ENCODE peak calls at places on chromosomes 13 and 19, in six cellular contexts. L, K, F, P, R and J are unnamed samples.

GRCh38 chr13:60267498-60268202 is 103.9 kb upstream of the DIAPH3 start:
- DNase-seq in L (no peak), K (no peak), F (no peak), P (no peak), R (no peak), J (no peak)

GRCh38 chr13:44218501-44219240 is 155.0 kb upstream of the SERP2 start:
- DNase-seq in L (peak), K (peak), F (peak), P (peak), R (peak), J (peak)

GRCh38 chr19:6580313-6580712 is 10.6 kb downstream of the CD70 start:
- DNase-seq in L (no peak), K (no peak), F (no peak), P (no peak), R (no peak), J (no peak)

GRCh38 chr13:82356667-82357066 is 1525.6 kb downstream of the SLITRK1 start:
- DNase-seq in L (no peak), K (no peak), F (no peak), P (no peak), R (no peak), J (no peak)

GRCh38 chr13:112814905-112815585 is 125.2 kb downstream of the ATP11A start:
- DNase-seq in L (peak), K (no peak), F (peak), P (no peak), R (no peak), J (no peak)

GRCh38 chr13:105159794-105160193 is 1375.7 kb downstream of the EFNB2 start:
- DNase-seq in L (no peak), K (no peak), F (no peak), P (no peak), R (no peak), J (no peak)

GRCh38 chr13:23621316-23621645 is 51.1 kb downstream of the TNFRSF19 start:
- DNase-seq in L (no peak), K (no peak), F (no peak), P (no peak), R (no peak), J (no peak)

GRCh38 chr13:79097201-79097600 is 308.9 kb downstream of the RBM26 start:
- DNase-seq in L (no peak), K (no peak), F (no peak), P (no peak), R (no peak), J (no peak)

GRCh38 chr13:57003682-57004081 is 137.0 kb upstream of the PRR20A start:
- DNase-seq in L (no peak), K (no peak), F (no peak), P (no peak), R (no peak), J (no peak)
- TF ChIP-seq CTCF in L (no peak), K (no peak), F (no peak), P (no peak), R (no peak), J (no peak)

GRCh38 chr19:719081-719512 is 10.4 kb downstream of the PALM start:
- DNase-seq in L (peak), K (peak), F (peak), P (no peak), R (no peak), J (no peak)

GRCh38 chr19:720691-721160 is 12.0 kb downstream of the PALM start:
- DNase-seq in L (no peak), K (no peak), F (no peak), P (no peak), R (no peak), J (no peak)

GRCh38 chr19:718251-719024 is 9.7 kb downstream of the PALM start:
- DNase-seq in L (no peak), K (no peak), F (no peak), P (no peak), R (no peak), J (no peak)

GRCh38 chr19:722553-723101 is 13.9 kb downstream of the PALM start:
- DNase-seq in L (no peak), K (no peak), F (peak), P (no peak), R (no peak), J (no peak)

GRCh38 chr19:719636-720377 is 11.1 kb downstream of the PALM start:
- DNase-seq in L (no peak), K (no peak), F (no peak), P (no peak), R (no peak), J (no peak)
- TF ChIP-seq POLR2A in L (no peak), K (no peak), F (no peak), P (no peak), R (no peak), J (no peak)

GRCh38 chr19:3463039-3463958 is 17.0 kb downstream of the SMIM24 start:
- DNase-seq in L (no peak), K (no peak), F (no peak), P (no peak), R (no peak), J (no peak)
- H3K4me3 ChIP-seq in L (no peak), K (no peak), F (no peak), P (no peak), R (no peak), J (no peak)

GRCh38 chr19:50233308-50233910 is 30.0 kb downstream of the MYH14 start:
- DNase-seq in L (no peak), K (no peak), F (no peak), P (no peak), R (peak), J (no peak)

GRCh38 chr19:50232600-50232999 is 29.2 kb downstream of the MYH14 start:
- DNase-seq in L (no peak), K (no peak), F (no peak), P (no peak), R (no peak), J (no peak)

GRCh38 chr19:50231821-50232220 is 28.4 kb downstream of the MYH14 start:
- DNase-seq in L (no peak), K (no peak), F (no peak), P (no peak), R (no peak), J (no peak)

GRCh38 chr19:50226536-50226935 is 23.1 kb downstream of the MYH14 start:
- DNase-seq in L (no peak), K (no peak), F (no peak), P (no peak), R (no peak), J (no peak)

GRCh38 chr19:50230379-50231351 is 27.2 kb downstream of the MYH14 start:
- DNase-seq in L (no peak), K (no peak), F (peak), P (no peak), R (no peak), J (no peak)
- TF ChIP-seq CTCF in L (no peak), K (no peak), F (no peak), P (no peak), R (no peak), J (no peak)

GRCh38 chr13:41006951-41007350 is 12.2 kb downstream of the ELF1 start:
- DNase-seq in L (no peak), K (no peak), F (no peak), P (no peak), R (no peak), J (no peak)
- TF ChIP-seq POLR2A in L (no peak), K (no peak), F (no peak), P (no peak), R (no peak), J (no peak)

GRCh38 chr19:46926201-46927071 is 65.6 kb downstream of the ARHGAP35 start:
- DNase-seq in L (no peak), K (no peak), F (no peak), P (no peak), R (no peak), J (no peak)

GRCh38 chr19:46927106-46927505 is 66.3 kb downstream of the ARHGAP35 start:
- DNase-seq in L (no peak), K (no peak), F (no peak), P (no peak), R (no peak), J (no peak)

GRCh38 chr19:46928951-46929350 is 68.2 kb downstream of the ARHGAP35 start:
- DNase-seq in L (no peak), K (no peak), F (no peak), P (no peak), R (no peak), J (no peak)

GRCh38 chr19:46925548-46925950 is 64.8 kb downstream of the ARHGAP35 start:
- DNase-seq in L (no peak), K (no peak), F (no peak), P (peak), R (no peak), J (peak)

GRCh38 chr19:46927893-46928292 is 67.1 kb downstream of the ARHGAP35 start:
- DNase-seq in L (no peak), K (no peak), F (no peak), P (no peak), R (no peak), J (no peak)
- H3K4me3 ChIP-seq in L (no peak), K (no peak), F (no peak), P (no peak), R (no peak), J (no peak)

GRCh38 chr19:31257426-31258130 is 91.7 kb downstream of the TSHZ3 start:
- DNase-seq in L (no peak), K (no peak), F (no peak), P (no peak), R (no peak), J (no peak)

GRCh38 chr19:31255863-31256600 is 93.2 kb downstream of the TSHZ3 start:
- DNase-seq in L (no peak), K (no peak), F (no peak), P (no peak), R (no peak), J (peak)

GRCh38 chr19:31257025-31257424 is 92.2 kb downstream of the TSHZ3 start:
- DNase-seq in L (no peak), K (no peak), F (no peak), P (no peak), R (no peak), J (no peak)

GRCh38 chr19:31255174-31255862 is 93.9 kb downstream of the TSHZ3 start:
- DNase-seq in L (no peak), K (no peak), F (no peak), P (no peak), R (no peak), J (no peak)

GRCh38 chr19:31256601-31256990 is 92.6 kb downstream of the TSHZ3 start:
- DNase-seq in L (no peak), K (no peak), F (no peak), P (no peak), R (no peak), J (no peak)
- TF ChIP-seq CTCF in L (no peak), K (no peak), F (no peak), P (no peak), R (no peak), J (no peak)

DNA sequence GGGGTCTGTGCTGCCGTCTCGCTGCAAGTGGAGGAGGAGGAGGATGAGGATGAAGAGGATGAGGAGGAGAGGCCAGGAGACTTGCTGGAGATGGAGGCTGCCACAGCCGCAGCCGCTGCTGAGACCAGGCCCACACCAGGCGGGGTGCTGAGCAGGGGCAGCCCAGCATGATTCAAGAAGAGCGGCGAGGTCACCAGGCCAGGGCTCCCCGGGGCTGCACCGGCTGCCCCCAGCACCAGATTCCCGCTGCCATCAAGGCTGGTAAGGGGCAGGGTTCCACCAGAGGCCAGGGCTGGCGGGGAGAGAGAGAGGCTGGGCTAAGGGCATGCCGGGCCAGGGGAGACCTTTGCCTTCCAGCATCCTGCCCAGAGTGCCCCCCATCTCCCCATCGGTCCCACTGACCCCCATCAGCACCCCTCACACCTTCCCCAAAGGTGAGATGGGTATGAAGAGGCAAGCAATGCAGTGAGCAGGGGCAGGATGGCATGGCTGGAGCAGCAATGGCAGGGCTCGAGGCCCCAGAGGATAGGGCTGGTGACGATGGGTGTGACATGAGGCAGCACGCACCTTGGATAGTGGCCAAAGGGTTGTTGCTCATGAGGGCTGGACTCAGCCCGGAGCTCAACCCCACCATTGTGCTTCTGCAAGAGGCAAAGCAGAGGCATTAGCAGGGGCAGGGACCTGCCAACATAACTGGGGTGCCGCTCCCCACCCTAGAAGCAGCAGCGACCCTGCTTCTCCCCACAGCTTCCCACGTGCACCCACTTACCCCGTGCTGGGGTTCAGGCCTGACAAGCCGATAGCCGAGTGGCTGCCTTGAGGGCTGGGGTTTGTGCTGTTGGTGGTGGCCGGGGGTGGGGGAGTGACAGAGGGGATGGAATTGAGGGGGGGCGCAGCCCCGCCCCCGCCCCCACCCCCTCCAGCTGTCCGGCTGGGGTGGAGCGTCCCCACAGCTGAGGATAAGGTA is 15.6 kb downstream of the ZNF574 start:
- DNase-seq in L (no peak), K (no peak), F (no peak), P (no peak), R (no peak), J (no peak)
- TF ChIP-seq POLR2A in L (no peak), K (no peak), F (no peak), P (no peak), R (no peak), J (no peak)

DNA sequence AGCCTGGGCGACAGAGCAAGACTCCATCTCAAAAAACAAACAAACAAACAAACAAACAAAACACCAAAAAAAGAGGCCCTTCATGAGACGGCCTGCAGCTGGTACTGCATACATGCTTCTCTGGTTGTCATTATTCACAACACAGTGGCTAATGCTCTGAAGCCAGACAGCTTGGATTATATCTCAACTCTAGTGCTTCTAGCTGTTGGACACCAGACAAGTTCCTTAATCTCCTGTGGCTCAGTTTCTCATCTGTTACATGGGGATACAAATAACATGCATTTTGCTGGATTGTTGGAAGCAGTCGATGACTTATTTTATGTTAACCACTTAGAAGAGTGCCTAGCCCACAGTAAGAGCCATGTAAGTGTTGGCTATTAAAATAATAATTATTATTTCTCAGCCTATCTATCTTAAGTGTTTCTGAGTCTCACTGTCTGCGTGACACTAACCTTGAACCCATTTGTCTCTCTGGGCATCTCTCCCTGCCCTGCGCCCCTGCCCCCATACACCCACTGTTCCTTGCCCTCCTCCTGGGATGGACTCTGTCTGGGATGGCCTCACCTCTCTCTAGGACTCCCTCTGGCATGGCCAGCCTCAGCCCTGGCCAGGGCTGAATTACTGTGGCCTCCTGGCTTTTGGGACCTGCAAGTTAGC is 3.1 kb upstream of the JUNB start:
- DNase-seq in L (no peak), K (no peak), F (no peak), P (no peak), R (no peak), J (no peak)
- H3K4me3 ChIP-seq in L (peak), K (no peak), F (peak), P (peak), R (peak), J (peak)

DNA sequence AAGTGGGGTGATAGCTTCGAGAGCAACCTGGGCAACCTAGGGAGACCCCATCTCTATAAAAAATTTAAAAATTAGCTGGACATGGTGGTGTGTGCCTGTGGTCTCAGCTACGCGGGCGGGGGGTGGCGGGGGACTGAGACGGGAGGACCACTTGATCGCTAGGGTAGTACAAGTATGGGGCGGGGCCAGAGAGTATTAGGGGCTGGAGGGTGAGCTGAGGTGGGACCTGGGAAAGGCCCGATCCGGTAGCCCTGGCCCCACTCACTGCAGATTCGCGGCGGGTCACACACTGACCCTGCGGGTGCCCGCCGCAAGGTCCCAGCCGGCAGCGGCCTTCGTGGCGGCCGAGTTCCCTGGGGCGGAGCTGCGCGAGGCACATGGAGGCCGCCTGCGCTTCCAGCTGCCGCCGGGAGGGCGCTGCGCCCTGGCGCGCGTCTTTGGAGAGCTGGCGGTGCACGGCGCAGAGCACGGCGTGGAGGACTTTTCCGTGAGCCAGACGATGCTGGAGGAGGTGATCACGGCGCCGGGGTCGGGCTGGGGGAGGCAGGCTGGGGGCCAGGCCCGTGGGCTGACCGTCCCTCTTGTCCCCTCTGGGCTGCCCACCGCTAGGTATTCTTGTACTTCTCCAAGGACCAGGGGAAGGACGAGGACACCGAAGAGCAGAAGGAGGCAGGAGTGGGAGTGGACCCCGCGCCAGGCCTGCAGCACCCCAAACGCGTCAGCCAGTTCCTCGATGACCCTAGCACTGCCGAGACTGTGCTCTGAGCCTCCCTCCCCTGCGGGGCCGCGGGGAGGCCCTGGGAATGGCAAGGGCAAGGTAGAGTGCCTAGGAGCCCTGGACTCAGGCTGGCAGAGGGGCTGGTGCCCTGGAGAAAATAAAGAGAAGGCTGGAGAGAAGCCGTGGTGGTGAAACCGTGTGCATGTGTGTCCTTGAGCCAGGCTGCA is 2.0 kb upstream of the ARHGAP45 start:
- DNase-seq in L (no peak), K (no peak), F (peak), P (no peak), R (no peak), J (peak)
- TF ChIP-seq CTCF in L (peak), K (peak), F (peak), P (peak), R (peak), J (peak)